ENCODE peak calls at places on chromosome 13, in five cellular contexts. U, V, P, W and Z are unnamed samples.

GRCh38 chr13:108915095-108915633 is 285.8 kb downstream of the MYO16 start:
- DNase-seq in U (no peak), V (peak; percentile 53), P (no peak), W (no peak), Z (no peak)

GRCh38 chr13:46751811-46752635 is 44.9 kb downstream of the ESD start:
- DNase-seq in U (no peak), V (no peak), P (no peak), W (no peak), Z (no peak)

GRCh38 chr13:36819811-36820140 is 754 bp downstream of the RFXAP start:
- DNase-seq in U (peak; percentile 9), V (no peak), P (no peak), W (no peak), Z (peak; percentile 59)

GRCh38 chr13:43006893-43007631 is 15.0 kb upstream of the EPSTI1 start:
- DNase-seq in U (no peak), V (peak; percentile 49), P (no peak), W (no peak), Z (peak; percentile 95)

GRCh38 chr13:45446181-45446580 is 18.6 kb upstream of the COG3 start:
- DNase-seq in U (no peak), V (peak; percentile 41), P (no peak), W (peak; percentile 54), Z (no peak)

GRCh38 chr13:23384111-23384510 is 49.4 kb downstream of the SACS start:
- DNase-seq in U (no peak), V (no peak), P (no peak), W (no peak), Z (no peak)

GRCh38 chr13:79271616-79272015 is 134.4 kb downstream of the RBM26 start:
- DNase-seq in U (no peak), V (no peak), P (no peak), W (no peak), Z (peak; percentile 77)

GRCh38 chr13:101401196-101401595 is 15.1 kb downstream of the NALCN start:
- DNase-seq in U (no peak), V (no peak), P (no peak), W (no peak), Z (no peak)

GRCh38 chr13:78602561-78603239 is 652 bp downstream of the POU4F1 start:
- DNase-seq in U (peak; percentile 23), V (no peak), P (peak; percentile 8), W (no peak), Z (no peak)

GRCh38 chr13:79918620-79919019 is 422.3 kb downstream of the SPRY2 start:
- DNase-seq in U (no peak), V (no peak), P (no peak), W (no peak), Z (peak; percentile 14)

GRCh38 chr13:106534844-106535551 is 464 bp downstream of the EFNB2 start:
- DNase-seq in U (no peak), V (no peak), P (peak; percentile 37), W (no peak), Z (no peak)

GRCh38 chr13:50693755-50694154 is 149.7 kb downstream of the DLEU7 start:
- DNase-seq in U (no peak), V (no peak), P (peak; percentile 55), W (no peak), Z (no peak)

GRCh38 chr13:32426191-32426980 is 1.5 kb downstream of the N4BP2L1 start:
- DNase-seq in U (no peak), V (no peak), P (no peak), W (no peak), Z (no peak)

GRCh38 chr13:33785384-33785783 is 32.6 kb upstream of the RFC3 start:
- DNase-seq in U (no peak), V (no peak), P (no peak), W (no peak), Z (no peak)

GRCh38 chr13:111115841-111116500 is 861 bp downstream of the ARHGEF7 start:
- DNase-seq in U (peak; percentile 32), V (no peak), P (peak; percentile 70), W (no peak), Z (no peak)

GRCh38 chr13:73870970-73871935 is 263.0 kb downstream of the KLF12 start:
- DNase-seq in U (no peak), V (no peak), P (peak; percentile 37), W (no peak), Z (no peak)

GRCh38 chr13:114281351-114282142 is at the start of gene UPF3A:
- DNase-seq in U (peak; percentile 95), V (peak; percentile 76), P (peak; percentile 89), W (peak; percentile 95), Z (peak; percentile 76)

GRCh38 chr13:110409581-110409992 is 102.5 kb downstream of the COL4A2 start:
- DNase-seq in U (no peak), V (no peak), P (peak; percentile 61), W (no peak), Z (no peak)

GRCh38 chr13:49958321-49958720 is 22.2 kb upstream of the SPRYD7 start:
- DNase-seq in U (no peak), V (no peak), P (no peak), W (no peak), Z (no peak)

GRCh38 chr13:29520671-29521070 is 74.8 kb downstream of the SLC7A1 start:
- DNase-seq in U (no peak), V (no peak), P (no peak), W (no peak), Z (no peak)

GRCh38 chr13:18959996-18960395 is 221.6 kb downstream of the TUBA3C start:
- DNase-seq in U (no peak), V (no peak), P (no peak), W (no peak), Z (no peak)

GRCh38 chr13:18961383-18962117 is 220.1 kb downstream of the TUBA3C start:
- DNase-seq in U (no peak), V (no peak), P (no peak), W (no peak), Z (no peak)

GRCh38 chr13:18959229-18959628 is 222.4 kb downstream of the TUBA3C start:
- DNase-seq in U (no peak), V (no peak), P (no peak), W (no peak), Z (no peak)

GRCh38 chr13:18962168-18962734 is 219.4 kb downstream of the TUBA3C start:
- DNase-seq in U (no peak), V (no peak), P (no peak), W (no peak), Z (no peak)

GRCh38 chr13:18960637-18961227 is 220.9 kb downstream of the TUBA3C start:
- DNase-seq in U (no peak), V (no peak), P (no peak), W (no peak), Z (no peak)
- H3K9me3 ChIP-seq in U (peaks cover 76% of the 10 kb centered on the region), V (no peaks in the 10 kb centered on the region), P (peaks cover 2% of the 10 kb centered on the region), W (no peaks in the 10 kb centered on the region), Z (peaks cover 7% of the 10 kb centered on the region)

DNA sequence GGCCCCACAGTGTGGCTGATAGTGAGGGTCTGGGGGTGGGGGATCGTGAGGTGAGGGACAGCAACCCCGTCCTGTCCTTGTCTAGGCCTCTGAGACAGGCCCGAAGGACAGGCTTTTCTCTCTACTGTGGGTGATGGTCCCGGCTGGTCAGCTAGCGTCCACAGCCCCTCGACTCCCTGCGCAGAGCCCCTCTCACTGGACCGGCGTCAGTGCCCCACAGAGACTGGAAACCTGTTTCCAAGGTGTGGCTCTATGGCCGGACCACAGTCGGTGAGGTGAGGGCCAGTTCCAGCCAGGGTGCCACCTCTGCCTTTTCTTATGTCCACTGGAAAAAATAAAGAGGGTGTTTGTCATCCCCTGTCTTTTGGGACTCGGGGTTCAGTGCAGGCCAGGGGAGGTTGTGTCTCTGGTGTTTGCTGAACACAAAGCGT is 22.6 kb downstream of the ATP11A start:
- DNase-seq in U (no peak), V (no peak), P (peak; percentile 14), W (no peak), Z (no peak)
- H3K4me3 ChIP-seq in U (no peak overlapping the region), V (no peak overlapping the region), P (no peak overlapping the region), W (no peak overlapping the region), Z (no peak overlapping the region)

GRCh38 chr13:41455725-41456419 is 1.5 kb upstream of the RGCC start:
- DNase-seq in U (no peak), V (no peak), P (no peak), W (no peak), Z (no peak)

GRCh38 chr13:41456768-41457588 is at the start of gene RGCC:
- DNase-seq in U (peak; percentile 56), V (peak; percentile 46), P (peak; percentile 79), W (no peak), Z (peak; percentile 36)

GRCh38 chr13:41454170-41454569 is 3.2 kb upstream of the RGCC start:
- DNase-seq in U (no peak), V (no peak), P (no peak), W (no peak), Z (no peak)

GRCh38 chr13:41453620-41454019 is 3.7 kb upstream of the RGCC start:
- DNase-seq in U (no peak), V (no peak), P (no peak), W (no peak), Z (no peak)

DNA sequence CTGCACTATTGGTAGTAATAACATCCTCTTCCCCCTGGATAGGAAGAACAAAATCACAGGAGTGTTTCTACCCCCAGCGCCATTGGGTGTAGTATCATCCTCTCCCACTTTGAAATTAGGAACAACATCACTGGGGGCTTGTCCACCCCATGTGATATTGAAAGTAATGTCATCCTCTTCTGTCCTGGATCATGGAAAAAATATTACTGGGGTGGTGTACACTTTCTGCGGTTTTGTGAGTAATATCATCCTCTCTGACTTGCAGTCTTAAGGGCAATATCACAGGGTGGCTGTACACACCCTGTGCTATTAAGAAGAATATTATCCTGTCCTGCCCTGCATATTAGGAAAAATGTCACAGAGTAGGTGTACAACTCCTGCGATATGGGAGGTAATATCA is 4.9 kb upstream of the RGCC start:
- DNase-seq in U (no peak), V (no peak), P (no peak), W (no peak), Z (no peak)
- H3K27me3 ChIP-seq in U (peaks cover 21% of the 10 kb centered on the region), V (peaks cover 5% of the 10 kb centered on the region), P (no peaks in the 10 kb centered on the region), W (no peaks in the 10 kb centered on the region), Z (peaks cover 3% of the 10 kb centered on the region)

GRCh38 chr13:19150226-19150625 is 31.4 kb downstream of the TUBA3C start:
- DNase-seq in U (no peak), V (no peak), P (no peak), W (no peak), Z (no peak)

GRCh38 chr13:19152403-19152802 is 29.2 kb downstream of the TUBA3C start:
- DNase-seq in U (no peak), V (no peak), P (no peak), W (no peak), Z (no peak)

GRCh38 chr13:19153782-19154450 is 27.7 kb downstream of the TUBA3C start:
- DNase-seq in U (no peak), V (no peak), P (no peak), W (no peak), Z (no peak)

GRCh38 chr13:19150712-19151228 is 30.9 kb downstream of the TUBA3C start:
- DNase-seq in U (no peak), V (no peak), P (peak; percentile 24), W (peak; percentile 60), Z (no peak)

DNA sequence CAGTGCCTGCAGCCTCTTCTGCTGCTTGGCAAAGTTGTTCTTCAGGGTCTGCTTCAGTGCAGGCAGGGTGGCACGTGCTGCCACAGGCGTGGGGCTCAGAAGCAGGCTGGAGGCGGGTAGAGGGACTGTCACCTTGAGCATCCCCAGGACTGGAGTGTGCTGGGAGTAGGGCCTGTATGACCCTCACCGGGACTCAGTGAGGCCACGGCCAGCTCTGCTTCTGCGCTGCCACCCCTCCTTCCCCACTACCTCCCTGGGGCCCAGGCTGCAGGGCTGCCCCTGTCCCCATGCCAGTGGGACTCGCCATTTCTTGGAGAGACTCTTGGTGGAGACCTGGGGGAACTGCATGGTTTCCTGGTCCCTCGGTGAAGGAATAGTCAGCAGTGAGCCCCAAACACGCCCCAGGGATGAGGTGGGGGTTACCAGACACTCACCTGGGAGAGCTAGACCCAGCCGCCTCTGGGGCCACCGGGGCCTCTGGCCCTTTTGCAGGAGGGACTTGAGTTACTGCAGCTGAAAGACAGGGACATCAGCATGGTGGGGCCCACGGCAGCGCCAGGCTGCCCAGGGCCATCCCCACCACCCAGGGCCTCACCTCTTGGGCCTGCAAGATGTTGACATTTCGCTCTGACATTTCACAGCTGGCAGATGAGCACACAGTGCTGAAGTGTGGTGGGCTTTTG is 29.9 kb downstream of the TUBA3C start:
- DNase-seq in U (no peak), V (no peak), P (no peak), W (no peak), Z (no peak)
- H3K9me3 ChIP-seq in U (peaks cover 74% of the 10 kb centered on the region), V (no peaks in the 10 kb centered on the region), P (no peaks in the 10 kb centered on the region), W (no peaks in the 10 kb centered on the region), Z (peaks cover 4% of the 10 kb centered on the region)